ENCODE peak calls at places on chromosomes 7 and 10, in eight cellular contexts. W, J, P, N, I, Q, L and E are unnamed samples.

GRCh38 chr7:3043544-3044395 is at the start of gene CARD11:
- DNase-seq in P (no peak), W (peak), Q (no peak), L (no peak), I (no peak), J (no peak), N (no peak), E (no peak)

GRCh38 chr7:24042028-24042427 is 242.0 kb upstream of the NPY start:
- DNase-seq in W (no peak), J (no peak), L (no peak), N (no peak), P (no peak), I (no peak), Q (no peak), E (no peak)

GRCh38 chr10:33271969-33272583 is 62.4 kb downstream of the NRP1 start:
- DNase-seq in L (no peak), Q (no peak), I (no peak), W (no peak), N (no peak), J (no peak), P (no peak), E (no peak)

GRCh38 chr7:12244129-12244528 is 33.0 kb downstream of the TMEM106B start:
- DNase-seq in P (peak), I (peak), J (no peak), Q (peak), W (no peak), L (no peak), N (no peak), E (peak)

GRCh38 chr7:151381333-151382078 is 28.3 kb downstream of the WDR86 start:
- DNase-seq in J (no peak), N (peak), W (no peak), Q (no peak), I (peak), P (no peak), L (no peak), E (no peak)

GRCh38 chr10:130746311-130746710 is 565.2 kb downstream of the TCERG1L start:
- DNase-seq in N (no peak), J (no peak), I (no peak), W (no peak), L (no peak), P (no peak), Q (no peak), E (no peak)

GRCh38 chr7:107372298-107372697 is 97.6 kb upstream of the GPR22 start:
- DNase-seq in L (no peak), W (no peak), I (no peak), J (peak), P (peak), N (no peak), Q (peak), E (peak)

GRCh38 chr7:1253591-1254207 is 21.0 kb downstream of the UNCX start:
- DNase-seq in P (no peak), J (no peak), Q (no peak), W (no peak), I (no peak), L (peak), N (no peak), E (no peak)

GRCh38 chr7:87852306-87852705 is 23.9 kb downstream of the SLC25A40 start:
- DNase-seq in L (no peak), Q (no peak), P (no peak), J (no peak), I (no peak), N (no peak), W (no peak), E (no peak)

GRCh38 chr7:1968397-1969111 is 264.2 kb downstream of the MAD1L1 start:
- DNase-seq in W (no peak), Q (no peak), N (no peak), I (no peak), P (no peak), J (no peak), L (no peak), E (no peak)

GRCh38 chr10:87842220-87842641 is 21.1 kb downstream of the KLLN start:
- DNase-seq in I (no peak), L (no peak), W (no peak), N (no peak), P (peak), Q (no peak), J (peak), E (no peak)

GRCh38 chr10:18144928-18145327 is 4.7 kb downstream of the CACNB2 start:
- DNase-seq in N (peak), I (peak), Q (peak), L (no peak), P (peak), J (no peak), W (no peak), E (no peak)

GRCh38 chr10:4457597-4457996 is 368.4 kb upstream of the AKR1E2 start:
- DNase-seq in W (no peak), P (no peak), I (no peak), N (no peak), L (no peak), Q (no peak), J (no peak), E (no peak)

GRCh38 chr7:144834516-144835165 is 1.2 kb downstream of the TPK1 start:
- DNase-seq in J (no peak), I (no peak), P (peak), Q (peak), L (no peak), W (peak), N (peak), E (no peak)

GRCh38 chr7:107068156-107068555 is 23.7 kb downstream of the PRKAR2B start:
- DNase-seq in Q (no peak), I (no peak), W (no peak), L (no peak), N (no peak), J (no peak), P (peak), E (peak)

GRCh38 chr10:63240807-63241206 is 107.7 kb downstream of the NRBF2 start:
- DNase-seq in L (no peak), J (no peak), W (no peak), N (no peak), P (no peak), Q (peak), I (no peak), E (peak)

GRCh38 chr7:93739422-93739821 is 151.1 kb downstream of the TFPI2 start:
- DNase-seq in P (no peak), L (no peak), W (no peak), Q (no peak), I (no peak), J (no peak), N (no peak), E (no peak)

GRCh38 chr7:140242057-140243031 is 65.6 kb upstream of the KDM7A start:
- DNase-seq in I (no peak), W (no peak), L (no peak), Q (no peak), P (no peak), N (peak), J (no peak), E (no peak)

GRCh38 chr7:102029616-102030015 is 212.2 kb downstream of the CUX1 start:
- DNase-seq in I (no peak), L (no peak), Q (no peak), N (no peak), W (no peak), J (no peak), P (no peak), E (no peak)

GRCh38 chr7:102024769-102025391 is 207.5 kb downstream of the CUX1 start:
- DNase-seq in W (no peak), N (peak), J (no peak), P (no peak), Q (no peak), L (no peak), I (peak), E (no peak)

GRCh38 chr7:102028206-102028826 is 210.9 kb downstream of the CUX1 start:
- DNase-seq in N (no peak), J (no peak), P (no peak), L (no peak), W (peak), I (no peak), Q (no peak), E (no peak)

GRCh38 chr7:102030696-102031095 is 213.3 kb downstream of the CUX1 start:
- DNase-seq in W (peak), N (no peak), P (no peak), L (no peak), I (no peak), J (no peak), Q (no peak), E (no peak)
- H3K4me3 ChIP-seq in W (no peak), N (no peak), P (no peak), L (no peak), I (no peak), J (no peak), Q (no peak), E (no peak)

DNA sequence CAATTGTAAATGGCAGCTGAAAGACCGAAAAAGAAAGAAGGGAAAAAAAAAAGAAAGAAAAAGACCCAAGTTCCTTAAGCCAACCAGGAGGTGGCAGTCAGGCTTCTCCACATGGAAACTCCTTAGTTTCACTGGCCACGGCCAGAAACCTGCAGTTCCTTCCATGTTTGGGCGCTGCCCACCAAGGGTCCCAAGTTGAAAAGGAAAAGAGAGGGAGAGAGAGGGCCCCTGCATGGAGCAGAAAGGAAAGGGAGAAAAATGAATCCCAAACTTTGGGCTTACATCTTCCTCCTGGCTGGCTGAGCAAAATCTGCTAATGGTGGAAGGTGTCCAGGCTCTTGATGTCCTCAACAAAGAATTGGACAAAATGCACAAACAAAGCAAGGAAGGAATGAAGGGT is 31.8 kb upstream of the ABCA13 start:
- DNase-seq in L (no peak), J (no peak), N (no peak), W (no peak), P (peak), I (peak), Q (peak), E (no peak)
- TF ChIP-seq CTCF in L (no peak), J (peak), N (peak), W (no peak), P (peak), I (peak), Q (peak), E (peak)

GRCh38 chr7:118974836-118975235 is 750.3 kb downstream of the ANKRD7 start:
- DNase-seq in W (no peak), P (no peak), J (no peak), N (no peak), I (no peak), Q (no peak), L (no peak), E (no peak)

DNA sequence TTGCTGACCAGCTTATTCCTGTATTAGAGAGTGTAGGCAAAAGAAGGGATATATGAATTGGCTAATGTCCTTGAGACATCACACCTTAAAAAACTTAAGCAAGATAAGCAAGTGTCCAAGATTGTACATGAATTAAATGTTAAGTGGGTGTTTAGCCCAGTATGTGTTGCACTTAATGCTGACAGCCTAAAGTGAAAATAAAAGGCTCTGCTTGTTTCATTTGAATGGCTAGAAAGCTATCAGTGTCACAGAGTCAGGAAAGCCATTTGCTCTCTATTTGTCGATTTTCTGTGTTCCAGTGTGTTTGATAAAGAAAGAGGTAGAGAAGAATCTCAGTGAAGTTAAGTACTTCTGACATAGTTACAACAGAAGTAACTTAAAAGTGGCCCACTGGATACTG is 744.9 kb downstream of the ANKRD7 start:
- DNase-seq in W (no peak), P (no peak), Q (no peak), N (no peak), I (no peak), L (no peak), J (no peak), E (no peak)
- H3K4me3 ChIP-seq in W (no peak), P (no peak), Q (no peak), N (no peak), I (no peak), L (no peak), J (no peak), E (no peak)

GRCh38 chr10:28545967-28546644 is 13.2 kb downstream of the WAC start:
- DNase-seq in Q (no peak), I (no peak), L (no peak), W (no peak), P (no peak), N (no peak), J (no peak), E (no peak)
- TF ChIP-seq CTCF in Q (no peak), I (no peak), L (no peak), W (no peak), P (no peak), N (no peak), J (no peak), E (no peak)

GRCh38 chr7:47574473-47575328 is 7.2 kb downstream of the TNS3 start:
- DNase-seq in P (no peak), W (no peak), J (no peak), N (no peak), Q (no peak), L (no peak), I (no peak), E (no peak)

GRCh38 chr7:47576031-47576908 is 5.6 kb downstream of the TNS3 start:
- DNase-seq in Q (peak), N (peak), J (peak), W (no peak), L (peak), I (peak), P (peak), E (peak)

GRCh38 chr7:47572939-47573757 is 8.8 kb downstream of the TNS3 start:
- DNase-seq in W (no peak), L (no peak), Q (no peak), N (no peak), J (no peak), P (no peak), I (no peak), E (no peak)

GRCh38 chr7:47572101-47572460 is 9.8 kb downstream of the TNS3 start:
- DNase-seq in J (no peak), L (no peak), Q (no peak), W (no peak), P (peak), N (peak), I (no peak), E (no peak)

DNA sequence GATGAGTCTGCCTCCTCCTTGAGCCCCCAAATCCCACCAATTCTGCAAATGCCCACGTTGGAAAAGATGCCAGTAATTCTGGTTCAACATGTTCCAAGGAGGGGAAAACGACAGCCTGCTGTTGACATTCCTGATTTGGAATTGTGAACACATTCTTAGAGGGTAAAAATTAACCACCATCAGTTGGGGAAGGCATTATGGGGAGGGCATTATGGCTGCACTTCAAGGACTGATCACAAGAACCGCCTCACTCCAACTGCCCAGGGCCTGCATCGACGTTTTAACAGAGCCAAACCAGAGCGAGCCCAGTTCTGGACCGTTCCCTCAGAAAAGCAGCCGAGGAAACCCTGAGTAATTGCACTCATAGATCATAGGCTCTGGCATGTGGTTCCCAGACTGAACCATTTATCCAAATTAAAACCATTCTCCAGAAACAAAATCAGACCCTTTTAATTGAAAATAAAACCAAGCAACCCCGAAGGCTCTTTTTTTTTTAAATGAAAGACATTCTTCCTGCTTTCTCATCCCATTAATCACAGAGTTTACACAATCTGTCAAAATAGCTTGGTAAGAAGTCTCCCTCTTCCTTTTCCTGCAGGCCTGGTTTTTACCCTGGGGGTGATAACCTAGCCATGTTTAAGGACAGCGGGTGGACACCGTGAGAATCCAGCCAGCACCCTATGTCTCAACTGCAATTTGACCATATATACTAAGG is 8.0 kb downstream of the TNS3 start:
- DNase-seq in Q (peak), I (no peak), N (no peak), W (no peak), L (no peak), J (no peak), P (peak), E (peak)
- H3K4me3 ChIP-seq in Q (no peak), I (no peak), N (no peak), W (no peak), L (no peak), J (no peak), P (no peak), E (no peak)

GRCh38 chr7:99918959-99919813 is at the start of gene TRIM4:
- DNase-seq in I (no peak), Q (peak), J (peak), N (peak), L (peak), P (peak), W (peak), E (peak)
- TF ChIP-seq CTCF in I (no peak), Q (peak), J (peak), N (peak), L (peak), P (peak), W (peak), E (peak)

GRCh38 chr7:22726849-22727792 is at the start of gene IL6:
- DNase-seq in I (peak), L (peak), Q (peak), W (peak), J (peak), N (peak), P (peak), E (peak)
- H3K4me3 ChIP-seq in I (peak), L (peak), Q (peak), W (peak), J (no peak), N (peak), P (peak), E (peak)

GRCh38 chr10:30434273-30435067 is 486 bp downstream of the MAP3K8 start:
- DNase-seq in J (peak), L (peak), P (peak), N (peak), I (peak), W (peak), Q (peak), E (peak)
- TF ChIP-seq CTCF in J (no peak), L (no peak), P (no peak), N (no peak), I (no peak), W (no peak), Q (no peak), E (no peak)